ENCODE peak calls at places on chromosomes 3 and 15, in seven cellular contexts. H, W, E, N, D, V and Y are unnamed samples.

GRCh38 chr3:10283638-10284037 is 9.1 kb downstream of the GHRL start:
- DNase-seq in H (no peak), W (peak), E (no peak), N (no peak), D (no peak), V (no peak), Y (peak)

GRCh38 chr15:62269504-62269903 is 104.4 kb upstream of the C2CD4B start:
- DNase-seq in H (no peak), W (no peak), E (no peak), N (no peak), D (no peak), V (no peak), Y (no peak)

GRCh38 chr3:134351421-134351820 is 22.8 kb downstream of the AMOTL2 start:
- DNase-seq in H (no peak), W (no peak), E (no peak), N (no peak), D (no peak), V (no peak), Y (no peak)

GRCh38 chr3:167776144-167776685 is 40.7 kb downstream of the SERPINI1 start:
- DNase-seq in H (no peak), W (no peak), E (no peak), N (no peak), D (no peak), V (no peak), Y (no peak)

GRCh38 chr3:23949784-23950183 is 4.7 kb downstream of the NR1D2 start:
- DNase-seq in H (no peak), W (peak), E (no peak), N (no peak), D (no peak), V (no peak), Y (no peak)

GRCh38 chr3:195774917-195775316 is 36.8 kb downstream of the MUC4 start:
- DNase-seq in H (no peak), W (peak), E (no peak), N (peak), D (no peak), V (no peak), Y (no peak)

GRCh38 chr3:166734734-166735133 is 645.4 kb downstream of the ZBBX start:
- DNase-seq in H (no peak), W (no peak), E (no peak), N (no peak), D (no peak), V (no peak), Y (no peak)

GRCh38 chr3:118239253-118239652 is 795.4 kb downstream of the IGSF11 start:
- DNase-seq in H (no peak), W (no peak), E (no peak), N (no peak), D (no peak), V (no peak), Y (no peak)

GRCh38 chr3:71168043-71168720 is 415.3 kb downstream of the FOXP1 start:
- DNase-seq in H (no peak), W (peak), E (no peak), N (no peak), D (peak), V (no peak), Y (no peak)

GRCh38 chr3:29693863-29694262 is 413.0 kb downstream of the RBMS3 start:
- DNase-seq in H (no peak), W (no peak), E (peak), N (peak), D (peak), V (no peak), Y (no peak)

GRCh38 chr15:49235446-49236207 is 65.6 kb downstream of the GALK2 start:
- DNase-seq in H (no peak), W (peak), E (peak), N (peak), D (peak), V (no peak), Y (no peak)

GRCh38 chr3:170469151-170470062 is 50.7 kb downstream of the CLDN11 start:
- DNase-seq in H (no peak), W (no peak), E (no peak), N (no peak), D (peak), V (no peak), Y (no peak)

DNA sequence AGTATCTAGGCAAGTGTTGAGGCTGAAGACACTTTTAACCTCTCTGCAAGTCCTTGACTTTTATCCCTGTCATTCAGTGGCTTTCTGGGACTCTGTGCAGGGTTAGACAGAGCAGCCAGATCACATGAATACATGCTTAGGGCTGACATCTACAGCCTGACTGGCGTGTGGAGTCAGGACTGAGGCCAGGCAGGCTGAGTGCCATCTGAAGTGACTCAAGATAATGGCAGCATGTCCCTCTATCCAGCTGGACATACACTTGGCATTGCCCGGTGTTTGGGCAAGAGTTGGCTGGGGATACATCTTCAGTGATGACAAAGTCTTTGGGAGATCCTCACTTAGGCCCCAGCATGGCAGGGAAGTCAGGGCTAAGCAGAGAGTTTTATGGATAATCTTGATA is 22.4 kb downstream of the DUOX2 start:
- DNase-seq in H (no peak), W (peak), E (no peak), N (no peak), D (no peak), V (no peak), Y (no peak)
- H3K27ac ChIP-seq in H (no peak), W (no peak), E (no peak), N (no peak), D (no peak), V (no peak), Y (no peak)

GRCh38 chr15:71680079-71680461 is 130.3 kb upstream of the NR2E3 start:
- DNase-seq in H (no peak), W (no peak), E (no peak), N (no peak), D (no peak), V (no peak), Y (no peak)
- H3K27ac ChIP-seq in H (no peak), W (peak), E (no peak), N (no peak), D (no peak), V (peak), Y (no peak)

GRCh38 chr3:197508511-197508910 is 47.3 kb downstream of the BDH1 start:
- DNase-seq in H (no peak), W (no peak), E (no peak), N (no peak), D (no peak), V (no peak), Y (no peak)
- H3K27ac ChIP-seq in H (no peak), W (no peak), E (peak), N (no peak), D (no peak), V (peak), Y (no peak)

DNA sequence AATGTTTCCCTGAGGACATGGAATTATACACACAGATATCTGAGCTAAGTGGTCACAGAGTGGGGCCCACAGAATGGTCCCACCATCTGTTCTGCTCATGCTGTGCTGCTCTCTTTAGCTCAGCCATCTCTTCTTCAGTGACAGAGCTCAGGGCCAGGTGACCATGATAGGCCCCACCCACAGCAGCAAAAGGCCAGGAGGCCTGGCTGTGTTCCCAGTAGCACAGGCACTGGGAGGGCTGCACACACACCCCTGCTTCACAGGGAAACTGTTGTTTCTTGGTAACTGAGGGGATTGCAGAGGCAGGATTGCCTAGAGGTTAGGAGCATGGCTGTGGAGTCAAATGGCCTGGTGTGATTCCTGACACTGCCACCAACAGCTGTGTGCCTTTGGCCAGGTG is 4.8 kb upstream of the FBXW12 start:
- DNase-seq in H (no peak), W (no peak), E (no peak), N (no peak), D (no peak), V (no peak), Y (peak)
- H3K27ac ChIP-seq in H (no peak), W (no peak), E (no peak), N (no peak), D (no peak), V (no peak), Y (no peak)

GRCh38 chr3:178765472-178765871 is 229.2 kb downstream of the KCNMB2 start:
- DNase-seq in H (no peak), W (no peak), E (no peak), N (no peak), D (no peak), V (no peak), Y (no peak)

GRCh38 chr3:178772746-178773145 is 236.5 kb downstream of the KCNMB2 start:
- DNase-seq in H (no peak), W (no peak), E (no peak), N (no peak), D (no peak), V (no peak), Y (no peak)

GRCh38 chr3:178767558-178767957 is 231.3 kb downstream of the KCNMB2 start:
- DNase-seq in H (no peak), W (no peak), E (no peak), N (no peak), D (no peak), V (no peak), Y (no peak)

GRCh38 chr3:178771511-178771910 is 235.3 kb downstream of the KCNMB2 start:
- DNase-seq in H (no peak), W (no peak), E (no peak), N (no peak), D (no peak), V (no peak), Y (no peak)

GRCh38 chr3:178768072-178768864 is 232.0 kb downstream of the KCNMB2 start:
- DNase-seq in H (no peak), W (no peak), E (no peak), N (no peak), D (no peak), V (no peak), Y (no peak)
- H3K27ac ChIP-seq in H (no peak), W (no peak), E (no peak), N (no peak), D (no peak), V (no peak), Y (no peak)

DNA sequence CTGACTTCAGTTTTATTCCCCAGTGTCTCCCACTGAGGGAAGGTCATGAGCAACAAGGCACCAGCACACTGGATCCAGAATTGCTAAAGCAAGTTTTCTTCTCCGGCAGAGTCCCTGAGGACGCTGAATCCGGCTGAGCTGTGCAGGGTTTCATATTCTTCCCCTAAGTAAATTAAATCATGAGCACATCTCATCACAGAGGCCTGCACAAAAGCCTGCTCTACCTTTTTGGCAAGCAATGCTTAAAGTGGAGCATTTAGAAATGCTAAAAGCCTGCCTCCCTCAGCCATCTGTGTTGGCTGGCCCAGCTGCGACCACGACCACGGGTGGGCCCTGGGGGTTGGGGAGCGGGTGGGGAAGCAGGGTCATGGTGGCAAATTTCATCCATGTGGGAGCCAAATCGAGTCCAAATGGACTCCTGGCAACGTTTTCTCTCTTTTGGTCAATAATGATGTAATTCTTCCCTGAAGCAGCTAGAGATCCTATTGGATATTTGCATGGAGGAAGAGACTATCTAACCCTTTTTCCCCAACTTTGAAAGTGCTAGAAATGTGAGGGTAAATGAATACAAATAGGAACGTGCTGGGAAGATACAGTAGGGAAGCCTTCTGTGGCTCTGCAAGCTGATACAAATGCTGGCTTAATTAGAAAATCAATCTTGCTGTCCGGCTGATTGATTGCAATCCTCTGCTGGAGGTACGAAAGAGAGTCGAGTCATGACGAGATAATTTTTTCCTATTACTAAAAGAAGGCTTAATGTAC is 532.8 kb upstream of the TBL1XR1 start:
- DNase-seq in H (peak), W (peak), E (no peak), N (no peak), D (no peak), V (no peak), Y (no peak)
- H3K27ac ChIP-seq in H (peak), W (no peak), E (no peak), N (no peak), D (peak), V (peak), Y (no peak)